ENCODE peak calls at places on chromosomes 16 and 17, in five cellular contexts. One of them, this sample, is unnamed.

GRCh38 chr17:43853546-43853945 is 6.6 kb downstream of the CD300LG start:
- DNase-seq in cardiac fibroblast: no peak
- DNase-seq in CD8-positive, alpha-beta T cell: no peak
- DNase-seq in mucosa of descending colon: no peak
- DNase-seq in fibroblast of villous mesenchyme: no peak
- DNase-seq in this sample: no peak

GRCh38 chr16:25176136-25176535 is 40.6 kb upstream of the AQP8 start:
- DNase-seq in cardiac fibroblast: no peak
- DNase-seq in CD8-positive, alpha-beta T cell: no peak
- DNase-seq in mucosa of descending colon: no peak
- DNase-seq in fibroblast of villous mesenchyme: no peak
- DNase-seq in this sample: no peak

GRCh38 chr16:85157813-85158701 is 45.8 kb upstream of the CIBAR2 start:
- DNase-seq in cardiac fibroblast: no peak
- DNase-seq in CD8-positive, alpha-beta T cell: peak
- DNase-seq in mucosa of descending colon: no peak
- DNase-seq in fibroblast of villous mesenchyme: no peak
- DNase-seq in this sample: peak

GRCh38 chr17:45146616-45147101 is 1.6 kb upstream of the HEXIM1 start:
- DNase-seq in cardiac fibroblast: peak
- DNase-seq in CD8-positive, alpha-beta T cell: no peak
- DNase-seq in mucosa of descending colon: peak
- DNase-seq in fibroblast of villous mesenchyme: peak
- DNase-seq in this sample: peak

GRCh38 chr16:25007284-25007984 is 7.7 kb downstream of the ARHGAP17 start:
- DNase-seq in cardiac fibroblast: peak
- DNase-seq in CD8-positive, alpha-beta T cell: no peak
- DNase-seq in mucosa of descending colon: no peak
- DNase-seq in fibroblast of villous mesenchyme: no peak
- DNase-seq in this sample: peak

GRCh38 chr16:64051826-64052225 is 1070.0 kb downstream of the CDH11 start:
- DNase-seq in cardiac fibroblast: peak
- DNase-seq in CD8-positive, alpha-beta T cell: no peak
- DNase-seq in mucosa of descending colon: no peak
- DNase-seq in fibroblast of villous mesenchyme: peak
- DNase-seq in this sample: peak

GRCh38 chr16:8859913-8860881 is 8.6 kb downstream of the CARHSP1 start:
- DNase-seq in cardiac fibroblast: peak
- DNase-seq in CD8-positive, alpha-beta T cell: no peak
- DNase-seq in mucosa of descending colon: no peak
- DNase-seq in fibroblast of villous mesenchyme: peak
- DNase-seq in this sample: peak

GRCh38 chr16:23729503-23730424 is 16.7 kb upstream of the ERN2 start:
- DNase-seq in cardiac fibroblast: peak
- DNase-seq in CD8-positive, alpha-beta T cell: no peak
- DNase-seq in mucosa of descending colon: peak
- DNase-seq in fibroblast of villous mesenchyme: peak
- DNase-seq in this sample: peak

GRCh38 chr17:8057691-8058114 is 18.8 kb downstream of the ALOX15B start:
- DNase-seq in cardiac fibroblast: peak
- DNase-seq in CD8-positive, alpha-beta T cell: peak
- DNase-seq in mucosa of descending colon: peak
- DNase-seq in fibroblast of villous mesenchyme: peak
- DNase-seq in this sample: peak

GRCh38 chr16:14015017-14015416 is 56.1 kb upstream of the MRTFB start:
- DNase-seq in cardiac fibroblast: no peak
- DNase-seq in CD8-positive, alpha-beta T cell: no peak
- DNase-seq in mucosa of descending colon: no peak
- DNase-seq in fibroblast of villous mesenchyme: peak
- DNase-seq in this sample: peak

GRCh38 chr17:47837401-47838039 is 3.6 kb downstream of the SCRN2 start:
- DNase-seq in cardiac fibroblast: no peak
- DNase-seq in CD8-positive, alpha-beta T cell: no peak
- DNase-seq in mucosa of descending colon: no peak
- DNase-seq in fibroblast of villous mesenchyme: no peak
- DNase-seq in this sample: no peak

GRCh38 chr16:785563-786535 is 2.3 kb downstream of the RPUSD1 start:
- DNase-seq in cardiac fibroblast: peak
- DNase-seq in CD8-positive, alpha-beta T cell: peak
- DNase-seq in mucosa of descending colon: peak
- DNase-seq in fibroblast of villous mesenchyme: peak
- DNase-seq in this sample: peak

GRCh38 chr17:28514571-28515002 is 8.4 kb downstream of the FOXN1 start:
- DNase-seq in cardiac fibroblast: no peak
- DNase-seq in CD8-positive, alpha-beta T cell: no peak
- DNase-seq in mucosa of descending colon: peak
- DNase-seq in fibroblast of villous mesenchyme: no peak
- DNase-seq in this sample: no peak

GRCh38 chr17:70276931-70277330 is 107.6 kb downstream of the KCNJ2 start:
- DNase-seq in cardiac fibroblast: peak
- DNase-seq in CD8-positive, alpha-beta T cell: no peak
- DNase-seq in mucosa of descending colon: no peak
- DNase-seq in fibroblast of villous mesenchyme: no peak
- DNase-seq in this sample: no peak

GRCh38 chr16:54482892-54483574 is 196.4 kb upstream of the IRX3 start:
- DNase-seq in cardiac fibroblast: no peak
- DNase-seq in CD8-positive, alpha-beta T cell: no peak
- DNase-seq in mucosa of descending colon: no peak
- DNase-seq in fibroblast of villous mesenchyme: no peak
- DNase-seq in this sample: no peak

GRCh38 chr16:11706180-11706742 is 36.4 kb downstream of the TXNDC11 start:
- DNase-seq in cardiac fibroblast: no peak
- DNase-seq in CD8-positive, alpha-beta T cell: no peak
- DNase-seq in mucosa of descending colon: no peak
- DNase-seq in fibroblast of villous mesenchyme: no peak
- DNase-seq in this sample: no peak

GRCh38 chr16:16021988-16022682 is 72.7 kb downstream of the ABCC1 start:
- DNase-seq in cardiac fibroblast: peak
- DNase-seq in CD8-positive, alpha-beta T cell: no peak
- DNase-seq in mucosa of descending colon: peak
- DNase-seq in fibroblast of villous mesenchyme: peak
- DNase-seq in this sample: peak

GRCh38 chr17:41967141-41967920 is 736 bp downstream of the CNP start:
- DNase-seq in cardiac fibroblast: peak
- DNase-seq in CD8-positive, alpha-beta T cell: no peak
- DNase-seq in mucosa of descending colon: peak
- DNase-seq in fibroblast of villous mesenchyme: no peak
- DNase-seq in this sample: no peak

DNA sequence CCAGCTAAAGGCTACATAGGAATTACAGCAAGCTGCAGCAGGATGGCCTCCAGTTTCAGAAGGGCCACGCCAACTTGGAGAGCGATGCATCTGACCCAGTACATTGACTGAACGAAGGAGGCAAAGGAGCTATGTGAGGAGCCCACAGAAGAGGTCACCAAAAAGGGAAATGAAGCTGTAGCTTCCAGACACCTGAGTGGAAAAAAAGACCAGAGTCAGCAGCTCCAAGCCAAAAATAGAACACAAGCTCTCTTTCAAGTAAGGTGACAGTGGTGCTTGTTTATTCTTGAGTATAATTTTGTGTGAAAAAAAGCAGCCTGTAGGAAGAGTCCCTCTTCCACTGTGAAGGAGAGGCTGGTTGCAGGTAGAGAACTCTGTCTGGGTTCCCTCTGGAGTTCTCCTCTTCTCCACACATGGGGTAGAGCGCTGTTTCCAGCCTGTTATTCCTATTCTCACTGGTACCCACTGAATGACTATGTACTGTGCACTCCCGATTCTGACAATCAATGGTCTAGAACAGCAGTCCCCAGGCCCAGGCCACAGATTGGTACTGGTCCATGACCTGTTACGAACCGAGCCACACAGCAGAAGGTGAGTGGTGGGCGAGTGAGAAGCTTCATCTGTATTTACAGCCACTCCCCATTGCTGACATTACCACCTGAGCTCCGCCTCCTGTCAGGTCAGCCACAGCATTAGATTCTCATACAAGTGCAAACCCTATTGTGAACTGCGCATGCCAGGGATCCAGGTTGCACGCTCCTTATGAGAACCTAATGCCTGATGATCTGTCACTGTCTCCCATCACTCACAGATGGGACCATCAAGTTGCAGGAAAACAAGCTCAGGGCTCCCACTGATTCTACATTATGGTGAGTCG is 15.1 kb downstream of the CCL4 start:
- DNase-seq in cardiac fibroblast: no peak
- DNase-seq in CD8-positive, alpha-beta T cell: no peak
- DNase-seq in mucosa of descending colon: no peak
- DNase-seq in fibroblast of villous mesenchyme: no peak
- DNase-seq in this sample: no peak
- TF ChIP-seq CTCF in cardiac fibroblast: no peak
- TF ChIP-seq CTCF in CD8-positive, alpha-beta T cell: no peak
- TF ChIP-seq CTCF in mucosa of descending colon: no peak
- TF ChIP-seq CTCF in fibroblast of villous mesenchyme: no peak
- TF ChIP-seq CTCF in this sample: no peak

DNA sequence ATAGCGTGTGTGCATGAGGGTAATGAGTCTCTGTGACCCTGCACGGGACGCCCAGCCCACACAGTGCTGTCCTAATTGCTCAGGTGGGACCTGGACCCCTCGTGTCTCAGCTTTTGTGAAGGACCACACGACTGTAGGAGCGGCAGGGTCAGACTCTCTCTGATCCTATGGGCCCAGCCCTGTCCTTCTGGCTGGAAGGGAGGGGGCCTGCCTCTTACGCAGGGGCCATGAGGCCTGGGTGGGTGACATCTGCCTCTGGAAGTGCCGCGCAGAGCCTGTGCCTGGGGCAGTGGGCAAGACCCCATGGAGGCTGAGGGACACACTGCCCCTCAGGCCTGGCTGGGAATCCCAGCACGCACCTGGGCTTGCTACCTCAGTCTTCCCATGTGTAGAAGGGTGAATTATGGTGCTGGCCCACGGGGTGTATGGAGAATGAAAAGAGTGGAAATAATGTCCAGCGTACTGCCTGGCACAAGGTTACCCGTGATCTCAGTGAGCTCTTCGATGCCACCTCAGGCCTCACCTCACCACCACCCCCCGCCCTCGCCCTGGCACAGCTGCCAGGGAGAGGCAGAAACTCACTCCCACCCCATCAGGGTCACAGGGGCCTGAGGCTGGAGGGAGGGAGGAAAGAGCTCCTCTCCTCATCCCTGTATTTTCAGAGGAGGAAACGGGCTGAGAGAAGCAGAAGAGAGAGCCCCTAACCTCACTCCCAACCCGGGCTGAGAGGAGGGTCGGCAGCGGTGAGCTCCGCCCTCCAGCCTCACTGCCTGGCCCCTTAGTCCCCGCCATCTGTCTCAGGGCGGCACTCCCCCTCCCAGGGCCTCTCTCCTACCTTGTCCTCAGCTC is 27.1 kb upstream of the DBNDD1 start:
- DNase-seq in cardiac fibroblast: no peak
- DNase-seq in CD8-positive, alpha-beta T cell: no peak
- DNase-seq in mucosa of descending colon: no peak
- DNase-seq in fibroblast of villous mesenchyme: no peak
- DNase-seq in this sample: no peak
- H3K4me3 ChIP-seq in cardiac fibroblast: peak
- H3K4me3 ChIP-seq in CD8-positive, alpha-beta T cell: peak
- H3K4me3 ChIP-seq in mucosa of descending colon: no peak
- H3K4me3 ChIP-seq in fibroblast of villous mesenchyme: peak
- H3K4me3 ChIP-seq in this sample: peak

GRCh38 chr17:39942076-39942475 is 14.5 kb downstream of the LRRC3C start:
- DNase-seq in cardiac fibroblast: no peak
- DNase-seq in CD8-positive, alpha-beta T cell: no peak
- DNase-seq in mucosa of descending colon: no peak
- DNase-seq in fibroblast of villous mesenchyme: no peak
- DNase-seq in this sample: no peak
- TF ChIP-seq CTCF in cardiac fibroblast: no peak
- TF ChIP-seq CTCF in CD8-positive, alpha-beta T cell: no peak
- TF ChIP-seq CTCF in mucosa of descending colon: no peak
- TF ChIP-seq CTCF in fibroblast of villous mesenchyme: no peak
- TF ChIP-seq CTCF in this sample: no peak

GRCh38 chr17:72422204-72422504 is 301.3 kb downstream of the SOX9 start:
- DNase-seq in cardiac fibroblast: no peak
- DNase-seq in CD8-positive, alpha-beta T cell: no peak
- DNase-seq in mucosa of descending colon: no peak
- DNase-seq in fibroblast of villous mesenchyme: no peak
- DNase-seq in this sample: no peak

GRCh38 chr17:72420775-72421127 is 299.9 kb downstream of the SOX9 start:
- DNase-seq in cardiac fibroblast: no peak
- DNase-seq in CD8-positive, alpha-beta T cell: no peak
- DNase-seq in mucosa of descending colon: no peak
- DNase-seq in fibroblast of villous mesenchyme: no peak
- DNase-seq in this sample: no peak

GRCh38 chr17:72422505-72423285 is 301.9 kb downstream of the SOX9 start:
- DNase-seq in cardiac fibroblast: peak
- DNase-seq in CD8-positive, alpha-beta T cell: no peak
- DNase-seq in mucosa of descending colon: peak
- DNase-seq in fibroblast of villous mesenchyme: peak
- DNase-seq in this sample: peak

GRCh38 chr17:72419866-72420774 is 299.3 kb downstream of the SOX9 start:
- DNase-seq in cardiac fibroblast: no peak
- DNase-seq in CD8-positive, alpha-beta T cell: no peak
- DNase-seq in mucosa of descending colon: no peak
- DNase-seq in fibroblast of villous mesenchyme: no peak
- DNase-seq in this sample: no peak

DNA sequence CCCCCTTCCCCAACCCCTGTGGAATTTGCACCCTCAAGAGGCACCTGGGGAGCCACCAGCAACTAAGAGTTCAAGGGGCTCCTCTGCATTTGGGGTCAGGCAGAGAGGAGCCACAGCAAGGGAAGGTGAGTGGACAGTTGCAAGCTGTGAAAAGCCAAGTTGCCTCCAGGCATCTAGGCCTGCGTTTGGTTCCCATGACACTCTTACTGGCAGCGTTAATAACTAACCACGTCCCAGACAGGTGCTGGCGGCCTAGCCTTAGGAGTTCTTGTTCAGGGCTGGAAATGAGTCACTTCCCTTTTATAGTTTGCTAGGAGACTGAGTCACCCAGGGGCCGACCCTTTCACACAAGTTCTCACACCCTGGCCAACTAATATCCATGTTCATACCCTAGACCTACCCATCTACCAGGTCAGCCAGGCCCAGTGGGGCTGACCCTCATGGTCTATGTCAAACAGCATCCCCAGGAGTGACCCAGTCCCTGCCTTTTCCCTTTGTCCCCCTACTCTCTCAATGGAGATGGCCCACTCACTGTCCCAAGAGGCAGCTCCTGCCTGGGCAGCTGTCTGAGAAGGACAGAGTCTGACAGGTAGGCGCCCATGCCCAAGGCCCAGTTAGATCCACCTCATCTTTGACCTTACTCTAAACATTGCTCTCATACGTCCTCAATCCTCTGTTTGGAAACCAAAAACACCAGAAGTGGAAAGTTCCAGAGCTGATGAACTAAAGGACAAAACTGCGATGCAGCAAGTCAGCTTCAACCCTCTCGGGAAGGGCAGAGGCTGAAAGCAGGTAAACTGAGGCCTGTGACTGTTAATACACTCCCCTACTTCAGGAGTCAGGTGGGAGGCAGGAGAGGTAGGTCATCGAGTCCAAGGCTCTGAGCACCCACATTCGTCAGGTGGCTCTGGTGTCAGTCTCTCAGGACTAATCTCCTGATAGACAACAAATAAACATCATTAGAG is 300.6 kb downstream of the SOX9 start:
- DNase-seq in cardiac fibroblast: peak
- DNase-seq in CD8-positive, alpha-beta T cell: no peak
- DNase-seq in mucosa of descending colon: peak
- DNase-seq in fibroblast of villous mesenchyme: peak
- DNase-seq in this sample: peak
- H3K4me3 ChIP-seq in cardiac fibroblast: no peak
- H3K4me3 ChIP-seq in CD8-positive, alpha-beta T cell: no peak
- H3K4me3 ChIP-seq in mucosa of descending colon: no peak
- H3K4me3 ChIP-seq in fibroblast of villous mesenchyme: no peak
- H3K4me3 ChIP-seq in this sample: no peak